ENCODE peak calls at places on chromosomes 12 and 14, in eight cellular contexts. U, F, G, S, W, J, P and C are unnamed samples.

GRCh38 chr12:123532808-123533649 is 490 bp downstream of the RILPL1 start:
- DNase-seq in J (peak; percentile 42), P (peak; percentile 10), W (no peak), U (no peak), F (peak; percentile 45), S (no peak), G (no peak), C (peak; percentile 33)

GRCh38 chr12:6860942-6861341 is 6.4 kb upstream of the TPI1 start:
- DNase-seq in S (no peak), W (no peak), F (no peak), G (no peak), J (no peak), U (no peak), P (no peak), C (no peak)

GRCh38 chr12:99277988-99278387 is 369.6 kb upstream of the GARIN6 start:
- DNase-seq in S (no peak), P (no peak), J (no peak), U (no peak), F (no peak), G (no peak), W (no peak), C (no peak)

GRCh38 chr12:4742421-4742970 is 22.3 kb downstream of the GALNT8 start:
- DNase-seq in S (no peak), J (no peak), U (no peak), F (no peak), W (no peak), P (no peak), G (no peak), C (no peak)

GRCh38 chr12:76123301-76124212 is 39.1 kb upstream of the NAP1L1 start:
- DNase-seq in U (no peak), F (peak; percentile 76), J (no peak), W (no peak), P (no peak), S (no peak), G (no peak), C (peak; percentile 32)

GRCh38 chr14:60722163-60722835 is 1.9 kb downstream of the SIX4 start:
- DNase-seq in J (no peak), G (no peak), F (peak; percentile 62), P (peak; percentile 1), S (peak; percentile 20), U (peak; percentile 22), W (no peak), C (peak; percentile 44)

GRCh38 chr12:42090899-42091298 is 53.8 kb downstream of the GXYLT1 start:
- DNase-seq in P (no peak), S (no peak), F (peak; percentile 68), G (no peak), J (no peak), W (no peak), U (no peak), C (peak; percentile 48)

GRCh38 chr12:53575502-53576264 is 50.5 kb downstream of the ATF7 start:
- DNase-seq in S (peak; percentile 43), J (no peak), P (no peak), G (no peak), W (no peak), U (peak; percentile 78), F (peak; percentile 91), C (peak; percentile 45)

GRCh38 chr14:37172024-37172869 is at the start of gene SLC25A21:
- DNase-seq in J (peak; percentile 71), U (peak; percentile 2), S (peak; percentile 1), G (no peak), F (peak; percentile 86), W (no peak), P (no peak), C (peak; percentile 85)

GRCh38 chr12:120457133-120457532 is 10.9 kb downstream of the GATC start:
- DNase-seq in S (no peak), U (no peak), J (no peak), P (no peak), F (peak; percentile 17), W (no peak), G (no peak), C (no peak)

GRCh38 chr12:24462946-24463345 is 486.0 kb downstream of the BCAT1 start:
- DNase-seq in F (no peak), W (no peak), J (no peak), S (no peak), P (no peak), G (no peak), U (no peak), C (no peak)

GRCh38 chr12:30450872-30451271 is 244.8 kb downstream of the IPO8 start:
- DNase-seq in W (no peak), U (no peak), F (peak; percentile 67), G (no peak), S (no peak), P (no peak), J (no peak), C (no peak)

GRCh38 chr14:73712540-73713141 is 1.5 kb downstream of the PNMA1 start:
- DNase-seq in S (peak; percentile 52), F (peak; percentile 25), P (no peak), W (no peak), G (peak; percentile 40), J (no peak), U (no peak), C (peak; percentile 12)